ENCODE peak calls at places on chromosome 16, in eight cellular contexts. One of them, this sample, is unnamed.

GRCh38 chr16:73382921-73383594 is 335.1 kb upstream of the ZFHX3 start:
- DNase-seq in A549: no peak
- DNase-seq in upper lobe of right lung: no peak
- DNase-seq in fibroblast of mammary gland: no peak
- DNase-seq in HCT116: no peak
- DNase-seq in kidney epithelial cell: no peak
- DNase-seq in HFF-Myc: no peak
- DNase-seq in left ventricle myocardium inferior: no peak
- DNase-seq in this sample: no peak

GRCh38 chr16:50745940-50746339 is 4.1 kb downstream of the CYLD start:
- DNase-seq in kidney epithelial cell: no peak
- DNase-seq in A549: no peak
- DNase-seq in fibroblast of mammary gland: no peak
- DNase-seq in HFF-Myc: no peak
- DNase-seq in left ventricle myocardium inferior: no peak
- DNase-seq in HCT116: no peak
- DNase-seq in upper lobe of right lung: no peak
- DNase-seq in this sample: no peak

GRCh38 chr16:56388209-56388608 is 37.1 kb downstream of the AMFR start:
- DNase-seq in HFF-Myc: no peak
- DNase-seq in A549: no peak
- DNase-seq in fibroblast of mammary gland: peak; percentile 67
- DNase-seq in left ventricle myocardium inferior: no peak
- DNase-seq in HCT116: no peak
- DNase-seq in upper lobe of right lung: no peak
- DNase-seq in kidney epithelial cell: no peak
- DNase-seq in this sample: no peak

GRCh38 chr16:1533443-1533951 is at the start of gene TMEM204:
- DNase-seq in fibroblast of mammary gland: peak; percentile 82
- DNase-seq in left ventricle myocardium inferior: peak; percentile 86
- DNase-seq in upper lobe of right lung: peak; percentile 80
- DNase-seq in HCT116: no peak
- DNase-seq in kidney epithelial cell: no peak
- DNase-seq in HFF-Myc: peak; percentile 67
- DNase-seq in A549: no peak
- DNase-seq in this sample: peak; percentile 28

GRCh38 chr16:50271148-50272041 is 5.0 kb downstream of the ADCY7 start:
- DNase-seq in HFF-Myc: no peak
- DNase-seq in kidney epithelial cell: no peak
- DNase-seq in left ventricle myocardium inferior: no peak
- DNase-seq in HCT116: no peak
- DNase-seq in fibroblast of mammary gland: no peak
- DNase-seq in upper lobe of right lung: no peak
- DNase-seq in A549: no peak
- DNase-seq in this sample: no peak

GRCh38 chr16:50102046-50102756 is 36.4 kb downstream of the HEATR3 start:
- DNase-seq in HFF-Myc: peak; percentile 44
- DNase-seq in kidney epithelial cell: peak; percentile 35
- DNase-seq in HCT116: no peak
- DNase-seq in upper lobe of right lung: no peak
- DNase-seq in A549: no peak
- DNase-seq in fibroblast of mammary gland: peak; percentile 93
- DNase-seq in left ventricle myocardium inferior: no peak
- DNase-seq in this sample: peak; percentile 68

GRCh38 chr16:10728035-10728462 is 15.6 kb upstream of the NUBP1 start:
- DNase-seq in upper lobe of right lung: no peak
- DNase-seq in HCT116: no peak
- DNase-seq in A549: no peak
- DNase-seq in left ventricle myocardium inferior: no peak
- DNase-seq in kidney epithelial cell: no peak
- DNase-seq in fibroblast of mammary gland: no peak
- DNase-seq in HFF-Myc: peak; percentile 17
- DNase-seq in this sample: no peak

GRCh38 chr16:17367034-17367433 is 103.7 kb downstream of the XYLT1 start:
- DNase-seq in HFF-Myc: no peak
- DNase-seq in left ventricle myocardium inferior: no peak
- DNase-seq in upper lobe of right lung: no peak
- DNase-seq in kidney epithelial cell: no peak
- DNase-seq in HCT116: no peak
- DNase-seq in fibroblast of mammary gland: no peak
- DNase-seq in A549: no peak
- DNase-seq in this sample: no peak

GRCh38 chr16:56626685-56627084 is 1.1 kb downstream of the MT1E start:
- DNase-seq in left ventricle myocardium inferior: no peak
- DNase-seq in upper lobe of right lung: no peak
- DNase-seq in HFF-Myc: no peak
- DNase-seq in kidney epithelial cell: no peak
- DNase-seq in HCT116: no peak
- DNase-seq in fibroblast of mammary gland: no peak
- DNase-seq in A549: no peak
- DNase-seq in this sample: no peak

GRCh38 chr16:81005644-81006471 is 827 bp downstream of the CMC2 start:
- DNase-seq in upper lobe of right lung: no peak
- DNase-seq in left ventricle myocardium inferior: no peak
- DNase-seq in HFF-Myc: no peak
- DNase-seq in HCT116: peak; percentile 21
- DNase-seq in kidney epithelial cell: no peak
- DNase-seq in fibroblast of mammary gland: peak; percentile 22
- DNase-seq in A549: peak; percentile 57
- DNase-seq in this sample: no peak

GRCh38 chr16:50692999-50693781 is at the start of gene NOD2:
- DNase-seq in HFF-Myc: no peak
- DNase-seq in fibroblast of mammary gland: no peak
- DNase-seq in left ventricle myocardium inferior: no peak
- DNase-seq in upper lobe of right lung: no peak
- DNase-seq in HCT116: no peak
- DNase-seq in A549: peak; percentile 10
- DNase-seq in kidney epithelial cell: no peak
- DNase-seq in this sample: no peak

GRCh38 chr16:79081292-79082066 is 519.1 kb downstream of the MAF start:
- DNase-seq in kidney epithelial cell: no peak
- DNase-seq in left ventricle myocardium inferior: no peak
- DNase-seq in fibroblast of mammary gland: no peak
- DNase-seq in upper lobe of right lung: no peak
- DNase-seq in HFF-Myc: no peak
- DNase-seq in A549: no peak
- DNase-seq in HCT116: no peak
- DNase-seq in this sample: no peak

GRCh38 chr16:35862242-35862641 is 2402.8 kb downstream of the TP53TG3F start:
- DNase-seq in kidney epithelial cell: no peak
- DNase-seq in A549: no peak
- DNase-seq in fibroblast of mammary gland: no peak
- DNase-seq in HCT116: no peak
- DNase-seq in upper lobe of right lung: no peak
- DNase-seq in left ventricle myocardium inferior: no peak
- DNase-seq in HFF-Myc: no peak
- DNase-seq in this sample: no peak

GRCh38 chr16:19948186-19949104 is 63.8 kb upstream of the GPRC5B start:
- DNase-seq in kidney epithelial cell: no peak
- DNase-seq in HCT116: no peak
- DNase-seq in upper lobe of right lung: no peak
- DNase-seq in HFF-Myc: no peak
- DNase-seq in fibroblast of mammary gland: no peak
- DNase-seq in A549: peak; percentile 19
- DNase-seq in left ventricle myocardium inferior: no peak
- DNase-seq in this sample: no peak

GRCh38 chr16:9625122-9625521 is 533.7 kb downstream of the HAPSTR1 start:
- DNase-seq in fibroblast of mammary gland: no peak
- DNase-seq in A549: no peak
- DNase-seq in upper lobe of right lung: no peak
- DNase-seq in HFF-Myc: no peak
- DNase-seq in kidney epithelial cell: no peak
- DNase-seq in left ventricle myocardium inferior: no peak
- DNase-seq in HCT116: no peak
- DNase-seq in this sample: no peak

GRCh38 chr16:4114257-4115208 is 1.7 kb downstream of the ADCY9 start:
- DNase-seq in HCT116: no peak
- DNase-seq in fibroblast of mammary gland: peak; percentile 21
- DNase-seq in upper lobe of right lung: peak; percentile 66
- DNase-seq in HFF-Myc: no peak
- DNase-seq in kidney epithelial cell: no peak
- DNase-seq in left ventricle myocardium inferior: peak; percentile 21
- DNase-seq in A549: no peak
- DNase-seq in this sample: no peak

GRCh38 chr16:85908889-85909584 is 10.1 kb downstream of the IRF8 start:
- DNase-seq in upper lobe of right lung: no peak
- DNase-seq in A549: no peak
- DNase-seq in HCT116: no peak
- DNase-seq in fibroblast of mammary gland: no peak
- DNase-seq in left ventricle myocardium inferior: no peak
- DNase-seq in HFF-Myc: no peak
- DNase-seq in kidney epithelial cell: no peak
- DNase-seq in this sample: no peak

GRCh38 chr16:19700319-19700781 is 17.7 kb downstream of the KNOP1 start:
- DNase-seq in left ventricle myocardium inferior: no peak
- DNase-seq in HFF-Myc: no peak
- DNase-seq in fibroblast of mammary gland: peak; percentile 61
- DNase-seq in A549: peak; percentile 76
- DNase-seq in HCT116: no peak
- DNase-seq in upper lobe of right lung: no peak
- DNase-seq in kidney epithelial cell: peak; percentile 69
- DNase-seq in this sample: no peak

DNA sequence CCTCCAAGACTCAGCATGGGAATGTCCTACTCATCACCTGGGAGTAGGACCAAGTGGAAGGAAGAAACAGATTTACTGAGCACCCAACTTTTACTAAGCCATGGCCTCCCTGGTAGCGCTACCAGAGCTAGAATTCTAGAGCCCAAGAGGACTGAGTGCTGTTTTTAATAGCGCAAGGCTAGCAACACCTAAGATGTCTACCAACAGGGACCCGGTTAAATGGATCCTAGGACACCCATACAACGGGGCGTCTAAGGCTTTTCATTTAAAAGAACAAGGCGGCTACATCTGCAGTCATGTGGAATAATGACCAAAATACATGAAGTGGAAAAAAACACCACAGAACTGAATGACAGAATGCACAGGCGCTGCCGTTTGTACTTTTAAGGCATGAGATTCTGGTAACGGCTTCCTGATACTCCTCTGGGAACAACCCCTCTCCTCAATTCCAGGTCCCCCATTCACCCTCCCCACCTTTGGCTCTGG is 5.1 kb downstream of the GGA2 start:
- DNase-seq in fibroblast of mammary gland: no peak
- DNase-seq in HFF-Myc: no peak
- DNase-seq in A549: no peak
- DNase-seq in upper lobe of right lung: no peak
- DNase-seq in HCT116: no peak
- DNase-seq in kidney epithelial cell: no peak
- DNase-seq in left ventricle myocardium inferior: no peak
- DNase-seq in this sample: no peak
- H3K4me3 ChIP-seq in fibroblast of mammary gland: no peak overlapping the region
- H3K4me3 ChIP-seq in HFF-Myc: no peak overlapping the region
- H3K4me3 ChIP-seq in A549: no peak overlapping the region
- H3K4me3 ChIP-seq in upper lobe of right lung: no peak overlapping the region
- H3K4me3 ChIP-seq in HCT116: no peak overlapping the region
- H3K4me3 ChIP-seq in kidney epithelial cell: no peak overlapping the region
- H3K4me3 ChIP-seq in left ventricle myocardium inferior: no peak overlapping the region
- H3K4me3 ChIP-seq in this sample: no peak overlapping the region

GRCh38 chr16:76639685-76640289 is 362.6 kb downstream of the CNTNAP4 start:
- DNase-seq in upper lobe of right lung: no peak
- DNase-seq in left ventricle myocardium inferior: no peak
- DNase-seq in HFF-Myc: no peak
- DNase-seq in kidney epithelial cell: no peak
- DNase-seq in HCT116: no peak
- DNase-seq in fibroblast of mammary gland: peak; percentile 84
- DNase-seq in A549: peak; percentile 35
- DNase-seq in this sample: no peak
- TF ChIP-seq CTCF in upper lobe of right lung: no peak
- TF ChIP-seq CTCF in left ventricle myocardium inferior: no peak
- TF ChIP-seq CTCF in HFF-Myc: peak; percentile 8
- TF ChIP-seq CTCF in kidney epithelial cell: peak; percentile 53
- TF ChIP-seq CTCF in HCT116: peak; percentile 4
- TF ChIP-seq CTCF in fibroblast of mammary gland: peak; percentile 46
- TF ChIP-seq CTCF in A549: peak; percentile 36
- TF ChIP-seq CTCF in this sample: peak; percentile 1

DNA sequence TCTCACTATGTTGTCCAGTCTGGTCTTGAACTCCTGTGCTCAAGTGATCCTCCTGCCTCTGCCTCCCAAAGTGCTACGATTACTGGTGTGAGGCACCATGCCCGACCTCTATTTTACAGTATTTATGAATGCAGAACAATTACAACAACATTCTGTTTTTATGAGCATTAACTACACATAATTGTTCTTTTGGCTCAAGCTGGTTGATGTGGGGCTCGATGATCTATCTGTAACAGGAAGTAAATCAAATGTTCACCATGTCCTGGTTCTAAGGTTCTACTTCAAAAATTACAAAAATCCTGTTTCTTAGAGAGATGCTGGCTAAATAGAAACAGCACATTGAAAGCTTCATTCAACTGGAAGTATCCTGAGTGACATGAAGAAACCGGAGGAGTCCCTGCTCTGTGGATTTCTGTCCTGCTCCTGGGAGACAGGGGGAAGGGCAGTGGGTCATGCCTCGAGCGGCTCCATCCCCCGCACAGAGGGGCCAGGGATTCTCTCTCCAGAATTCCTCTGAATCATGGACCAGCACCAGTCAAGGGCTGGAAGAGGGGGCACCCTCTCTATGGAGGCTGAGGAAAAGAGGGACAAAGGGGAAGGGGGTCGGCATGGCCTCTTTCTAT is 31.5 kb downstream of the FA2H start:
- DNase-seq in HCT116: no peak
- DNase-seq in kidney epithelial cell: no peak
- DNase-seq in upper lobe of right lung: no peak
- DNase-seq in A549: no peak
- DNase-seq in HFF-Myc: no peak
- DNase-seq in fibroblast of mammary gland: no peak
- DNase-seq in left ventricle myocardium inferior: no peak
- DNase-seq in this sample: no peak
- H3K4me3 ChIP-seq in HCT116: peak overlapping the region; percentile 52
- H3K4me3 ChIP-seq in kidney epithelial cell: no peak overlapping the region
- H3K4me3 ChIP-seq in upper lobe of right lung: no peak overlapping the region
- H3K4me3 ChIP-seq in A549: peak overlapping the region; percentile 23
- H3K4me3 ChIP-seq in HFF-Myc: no peak overlapping the region
- H3K4me3 ChIP-seq in fibroblast of mammary gland: no peak overlapping the region
- H3K4me3 ChIP-seq in left ventricle myocardium inferior: no peak overlapping the region
- H3K4me3 ChIP-seq in this sample: no peak overlapping the region

DNA sequence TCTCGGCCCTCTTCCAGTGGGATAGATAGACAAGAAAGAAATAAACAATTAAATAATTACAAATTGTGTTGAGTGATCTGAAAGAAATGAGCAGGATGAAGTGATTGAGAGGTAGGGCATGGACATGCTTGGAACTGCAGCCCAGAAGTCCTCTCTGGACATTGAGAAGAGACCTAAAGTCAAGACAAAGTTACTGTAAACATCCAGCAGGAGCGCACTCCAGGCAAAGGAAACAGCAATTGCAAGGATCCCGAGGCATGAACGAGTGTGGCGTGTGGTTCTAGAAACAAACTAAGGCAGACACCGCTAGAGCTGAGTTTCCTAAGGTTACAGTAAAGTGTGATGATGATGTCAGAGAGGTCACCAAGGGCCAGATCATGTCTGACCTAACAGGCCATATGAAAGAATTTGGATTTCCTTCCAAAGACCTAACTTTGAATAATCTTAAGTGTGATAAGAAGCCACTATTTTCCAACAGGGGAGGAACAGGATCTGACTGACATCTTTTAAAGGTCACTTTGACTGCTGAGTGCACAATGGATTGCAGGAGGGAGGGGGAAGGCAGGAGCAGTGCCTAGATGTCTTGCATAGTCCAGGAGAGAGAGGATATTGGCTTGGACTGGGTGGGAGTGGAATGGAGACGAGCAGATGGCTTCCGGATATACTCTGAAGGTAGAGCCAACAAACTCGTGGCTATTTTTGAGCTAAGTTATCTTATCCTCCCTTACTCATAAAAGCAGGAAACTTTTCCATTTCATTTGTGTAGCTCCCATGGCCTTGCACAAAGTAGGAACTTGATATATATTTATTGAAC is 19.0 kb downstream of the ABCC12 start:
- DNase-seq in upper lobe of right lung: no peak
- DNase-seq in HCT116: no peak
- DNase-seq in kidney epithelial cell: no peak
- DNase-seq in fibroblast of mammary gland: no peak
- DNase-seq in A549: no peak
- DNase-seq in HFF-Myc: no peak
- DNase-seq in left ventricle myocardium inferior: no peak
- DNase-seq in this sample: no peak
- TF ChIP-seq CTCF in upper lobe of right lung: no peak
- TF ChIP-seq CTCF in HCT116: no peak
- TF ChIP-seq CTCF in kidney epithelial cell: no peak
- TF ChIP-seq CTCF in fibroblast of mammary gland: no peak
- TF ChIP-seq CTCF in A549: no peak
- TF ChIP-seq CTCF in HFF-Myc: no peak
- TF ChIP-seq CTCF in left ventricle myocardium inferior: peak; percentile 27
- TF ChIP-seq CTCF in this sample: no peak